ENCODE peak calls at places on chromosomes 2 and 18, in nine cellular contexts. E is breast epithelium; H is tibial artery; B is mammary epithelial cell; K is lower leg skin; G is brain microvascular endothelial cell; S is CD8-positive, alpha-beta T cell; T is spleen; Z is body of pancreas. F is an unnamed sample.

GRCh38 chr2:9675369-9676351 is 44.9 kb upstream of the YWHAQ start:
- DNase-seq in Z (no peak), G (peak; percentile 85), H (no peak), T (no peak), S (no peak), B (peak; percentile 91), E (no peak), K (no peak), F (no peak)

GRCh38 chr2:199273043-199273647 is 184.6 kb downstream of the SATB2 start:
- DNase-seq in S (no peak), H (no peak), K (no peak), Z (no peak), B (peak; percentile 26), T (no peak), G (peak; percentile 39), E (no peak), F (no peak)

GRCh38 chr18:10131783-10132381 is 218.1 kb downstream of the VAPA start:
- DNase-seq in E (no peak), K (no peak), H (no peak), T (no peak), S (no peak), Z (peak; percentile 60), B (no peak), G (no peak), F (no peak)

GRCh38 chr2:96764253-96764637 is 3.5 kb downstream of the CNNM4 start:
- DNase-seq in E (no peak), Z (peak; percentile 36), B (no peak), G (no peak), S (no peak), K (no peak), H (peak; percentile 37), T (peak; percentile 81), F (peak; percentile 55)

GRCh38 chr2:85601771-85602475 is 575 bp downstream of the TMEM150A start:
- DNase-seq in K (peak; percentile 94), S (no peak), B (no peak), T (peak; percentile 82), E (peak; percentile 78), Z (peak; percentile 77), G (no peak), H (peak; percentile 77), F (peak; percentile 83)

GRCh38 chr2:231816327-231817026 is 30.2 kb downstream of the COPS7B start:
- DNase-seq in B (no peak), H (no peak), E (no peak), G (no peak), S (no peak), K (no peak), Z (no peak), T (no peak), F (no peak)

GRCh38 chr2:140747665-140748064 is 1383.2 kb downstream of the LRP1B start:
- DNase-seq in Z (no peak), T (no peak), B (no peak), H (no peak), G (no peak), S (no peak), K (no peak), E (no peak), F (no peak)

GRCh38 chr2:159371506-159371905 is 85.0 kb upstream of the WDSUB1 start:
- DNase-seq in Z (no peak), H (no peak), G (no peak), S (no peak), E (no peak), B (no peak), K (no peak), T (no peak), F (no peak)

GRCh38 chr18:52288403-52289004 is 51.5 kb upstream of the DCC start:
- DNase-seq in H (no peak), G (no peak), K (no peak), B (peak; percentile 25), T (no peak), E (no peak), S (no peak), Z (peak; percentile 24), F (peak; percentile 51)

GRCh38 chr2:239246723-239247122 is 154.1 kb downstream of the HDAC4 start:
- DNase-seq in T (peak; percentile 25), Z (peak; percentile 68), K (peak; percentile 82), G (no peak), B (peak; percentile 83), E (peak; percentile 51), S (no peak), H (no peak), F (no peak)

GRCh38 chr2:104545055-104545454 is 308.9 kb upstream of the POU3F3 start:
- DNase-seq in G (no peak), B (no peak), T (no peak), E (no peak), H (no peak), Z (peak; percentile 79), K (no peak), S (no peak), F (no peak)

GRCh38 chr2:84302513-84303412 is 156.3 kb downstream of the SUCLG1 start:
- DNase-seq in T (no peak), K (no peak), S (peak; percentile 46), Z (peak; percentile 50), E (no peak), H (no peak), B (peak; percentile 46), G (peak; percentile 39), F (no peak)

GRCh38 chr2:66962625-66963207 is 434.4 kb upstream of the ETAA1 start:
- DNase-seq in S (no peak), B (no peak), E (no peak), Z (no peak), G (no peak), H (no peak), T (no peak), K (no peak), F (no peak)

GRCh38 chr18:79639072-79639829 is 40.4 kb upstream of the CTDP1 start:
- DNase-seq in E (no peak), S (no peak), B (no peak), K (no peak), Z (no peak), T (peak; percentile 32), H (no peak), G (no peak), F (no peak)

GRCh38 chr2:118013221-118013723 is 598 bp downstream of the CCDC93 start:
- DNase-seq in Z (peak; percentile 75), K (peak; percentile 92), S (peak; percentile 29), E (peak; percentile 56), H (peak; percentile 32), T (peak; percentile 94), B (peak; percentile 33), G (no peak), F (peak; percentile 74)
- TF ChIP-seq CTCF in Z (no peak), K (no peak), S (no peak), E (no peak), H (no peak), T (no peak), B (peak; percentile 12), G (no peak), F (no peak)

GRCh38 chr18:28212060-28212459 is 35.1 kb upstream of the CDH2 start:
- DNase-seq in E (no peak), Z (no peak), G (no peak), T (no peak), B (no peak), S (no peak), H (no peak), K (no peak), F (no peak)

GRCh38 chr18:28204154-28204553 is 27.2 kb upstream of the CDH2 start:
- DNase-seq in T (no peak), K (no peak), S (no peak), G (peak; percentile 65), H (no peak), B (peak; percentile 57), E (no peak), Z (no peak), F (no peak)

GRCh38 chr18:28208712-28209265 is 31.9 kb upstream of the CDH2 start:
- DNase-seq in Z (no peak), B (no peak), G (no peak), E (no peak), K (no peak), H (no peak), S (no peak), T (no peak), F (no peak)

DNA sequence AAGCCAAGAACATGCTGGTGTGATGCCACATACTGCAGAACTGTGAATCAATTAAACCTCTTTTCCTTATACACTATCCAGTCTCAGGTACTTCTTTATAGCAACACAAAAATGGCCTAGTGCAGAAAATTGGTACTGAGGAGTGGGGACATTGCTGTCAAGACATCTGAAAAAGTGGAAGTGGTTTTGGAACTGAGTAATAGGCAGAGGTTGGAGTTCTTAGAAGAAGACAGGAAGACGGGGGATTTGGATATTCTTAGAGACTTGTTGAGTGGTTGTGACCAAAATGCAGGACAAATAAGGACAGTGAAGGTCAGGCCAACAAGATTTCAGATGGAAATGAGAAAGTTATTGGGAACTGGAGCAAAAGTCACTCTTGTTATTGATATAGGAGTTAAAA is 31.3 kb upstream of the CDH2 start:
- DNase-seq in E (no peak), S (no peak), T (no peak), Z (no peak), B (no peak), H (no peak), K (no peak), G (no peak), F (no peak)
- H3K4me3 ChIP-seq in E (no peak overlapping the region), S (no peak overlapping the region), T (no peak overlapping the region), Z (no peak overlapping the region), B (no peak overlapping the region), H (no peak overlapping the region), K (no peak overlapping the region), G (no peak overlapping the region), F (no peak overlapping the region)

DNA sequence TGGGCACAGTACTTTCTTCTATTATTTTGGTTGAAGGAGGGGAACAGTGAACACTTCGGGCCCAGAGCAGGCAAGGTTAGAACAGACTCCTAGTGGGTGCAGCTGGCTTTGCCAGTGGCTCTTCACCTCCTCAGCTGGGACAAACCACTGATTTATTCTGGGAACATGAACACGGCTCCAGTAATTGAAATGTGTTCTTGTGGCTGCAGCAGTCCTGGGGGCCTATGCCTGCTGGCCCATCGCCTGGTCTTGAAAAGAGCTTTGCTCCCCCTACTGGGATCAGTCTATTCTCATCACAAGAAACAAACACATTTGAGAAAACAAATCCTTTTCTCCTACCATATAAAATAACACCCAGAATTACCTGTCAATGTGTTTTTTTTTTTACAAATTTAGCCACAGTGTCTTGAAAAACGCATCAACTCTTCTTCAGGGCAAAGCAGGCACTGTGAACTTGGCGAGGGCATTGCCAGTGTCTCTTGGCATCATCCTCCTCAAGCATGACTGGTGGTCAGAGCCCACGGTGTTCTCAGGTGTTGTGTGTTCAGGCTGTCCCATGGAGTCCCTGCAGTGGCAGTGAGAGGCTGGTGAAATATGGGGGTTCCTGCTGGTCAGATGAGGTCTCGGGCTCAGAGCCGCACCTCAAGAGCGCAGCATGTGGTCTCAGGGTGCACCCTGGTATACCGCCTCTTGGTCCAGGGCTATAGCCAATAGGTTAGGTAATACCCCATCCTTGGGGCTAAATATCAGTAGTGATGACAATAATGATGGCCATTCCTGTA is 51.3 kb downstream of the RNF144A start:
- DNase-seq in S (no peak), E (no peak), T (no peak), G (peak; percentile 29), K (no peak), B (no peak), Z (no peak), H (no peak), F (no peak)
- TF ChIP-seq CTCF in S (no peak), E (no peak), T (no peak), G (peak; percentile 57), K (no peak), B (no peak), Z (no peak), H (no peak), F (no peak)

DNA sequence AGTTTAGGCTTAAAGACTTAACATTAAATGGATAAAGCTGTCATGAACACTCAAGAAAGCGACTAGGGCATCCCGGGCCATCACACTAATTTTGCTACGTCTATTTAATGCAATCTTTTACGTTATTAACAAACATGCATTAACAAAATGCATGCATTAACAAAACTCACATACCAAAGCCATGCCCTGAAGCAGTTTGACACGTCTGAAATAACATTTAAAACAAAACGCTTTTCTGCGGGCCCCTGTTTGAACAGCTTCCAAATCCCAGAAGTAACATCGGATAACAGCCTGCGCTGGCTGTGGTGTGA is 458 bp downstream of the B4GALT6 start:
- DNase-seq in T (no peak), Z (no peak), G (no peak), B (no peak), K (no peak), H (no peak), E (no peak), S (no peak), F (no peak)
- H3K4me3 ChIP-seq in T (peak overlapping the region; percentile 38), Z (no peak overlapping the region), G (peak overlapping the region; percentile 73), B (peak overlapping the region; percentile 68), K (no peak overlapping the region), H (peak overlapping the region; percentile 66), E (peak overlapping the region; percentile 75), S (peak overlapping the region; percentile 42), F (peak overlapping the region; percentile 60)